ENCODE peak calls at places on chromosome 11, in four cellular contexts. One of them, this sample, is unnamed.

GRCh38 chr11:108825381-108825780 is 160.5 kb downstream of the DDX10 start:
- DNase-seq in mammary epithelial cell: peak
- DNase-seq in HFFc6: no peak
- DNase-seq in epithelial cell of esophagus: peak
- DNase-seq in this sample: no peak

GRCh38 chr11:3086671-3087150 is 29.5 kb upstream of the CARS1 start:
- DNase-seq in HFFc6: no peak
- DNase-seq in epithelial cell of esophagus: no peak
- DNase-seq in mammary epithelial cell: no peak
- DNase-seq in this sample: no peak

GRCh38 chr11:130774703-130775102 is 141.6 kb downstream of the SNX19 start:
- DNase-seq in epithelial cell of esophagus: no peak
- DNase-seq in mammary epithelial cell: no peak
- DNase-seq in HFFc6: no peak
- DNase-seq in this sample: no peak

GRCh38 chr11:76218449-76219206 is 12.3 kb upstream of the WNT11 start:
- DNase-seq in mammary epithelial cell: no peak
- DNase-seq in HFFc6: no peak
- DNase-seq in epithelial cell of esophagus: no peak
- DNase-seq in this sample: no peak

GRCh38 chr11:27367881-27368280 is 4.9 kb upstream of the CCDC34 start:
- DNase-seq in epithelial cell of esophagus: no peak
- DNase-seq in HFFc6: no peak
- DNase-seq in mammary epithelial cell: no peak
- DNase-seq in this sample: no peak

GRCh38 chr11:86287468-86287796 is 14.6 kb upstream of the HIKESHI start:
- DNase-seq in HFFc6: no peak
- DNase-seq in epithelial cell of esophagus: no peak
- DNase-seq in mammary epithelial cell: no peak
- DNase-seq in this sample: no peak

GRCh38 chr11:13152264-13152663 is 125.3 kb upstream of the BMAL1 start:
- DNase-seq in mammary epithelial cell: no peak
- DNase-seq in epithelial cell of esophagus: no peak
- DNase-seq in HFFc6: no peak
- DNase-seq in this sample: no peak

GRCh38 chr11:63015521-63016215 is at the start of gene SLC22A8:
- DNase-seq in HFFc6: no peak
- DNase-seq in epithelial cell of esophagus: no peak
- DNase-seq in mammary epithelial cell: no peak
- DNase-seq in this sample: no peak

GRCh38 chr11:1924121-1924520 is 4.6 kb downstream of the TNNT3 start:
- DNase-seq in mammary epithelial cell: peak
- DNase-seq in epithelial cell of esophagus: peak
- DNase-seq in HFFc6: no peak
- DNase-seq in this sample: no peak

GRCh38 chr11:2302844-2303626 is 1.2 kb downstream of the TSPAN32 start:
- DNase-seq in mammary epithelial cell: no peak
- DNase-seq in epithelial cell of esophagus: no peak
- DNase-seq in HFFc6: no peak
- DNase-seq in this sample: no peak

GRCh38 chr11:65321828-65322495 is 7.3 kb downstream of the CDC42EP2 start:
- DNase-seq in mammary epithelial cell: no peak
- DNase-seq in epithelial cell of esophagus: no peak
- DNase-seq in HFFc6: no peak
- DNase-seq in this sample: peak

GRCh38 chr11:19988598-19988997 is 171.7 kb downstream of the DBX1 start:
- DNase-seq in mammary epithelial cell: peak
- DNase-seq in epithelial cell of esophagus: peak
- DNase-seq in HFFc6: peak
- DNase-seq in this sample: no peak

GRCh38 chr11:95599959-95600586 is 189.5 kb downstream of the FAM76B start:
- DNase-seq in HFFc6: no peak
- DNase-seq in epithelial cell of esophagus: no peak
- DNase-seq in mammary epithelial cell: no peak
- DNase-seq in this sample: no peak

GRCh38 chr11:57403176-57404147 is 13.0 kb upstream of the PRG2 start:
- DNase-seq in epithelial cell of esophagus: no peak
- DNase-seq in HFFc6: no peak
- DNase-seq in mammary epithelial cell: no peak
- DNase-seq in this sample: no peak

GRCh38 chr11:16912607-16913006 is 101.6 kb downstream of the PLEKHA7 start:
- DNase-seq in HFFc6: no peak
- DNase-seq in mammary epithelial cell: no peak
- DNase-seq in epithelial cell of esophagus: no peak
- DNase-seq in this sample: no peak

GRCh38 chr11:35974878-35975578 is 31.2 kb downstream of the LDLRAD3 start:
- DNase-seq in HFFc6: no peak
- DNase-seq in epithelial cell of esophagus: no peak
- DNase-seq in mammary epithelial cell: no peak
- DNase-seq in this sample: no peak

GRCh38 chr11:74248469-74248868 is 63.0 kb downstream of the P4HA3 start:
- DNase-seq in HFFc6: no peak
- DNase-seq in mammary epithelial cell: no peak
- DNase-seq in epithelial cell of esophagus: no peak
- DNase-seq in this sample: no peak

GRCh38 chr11:34840736-34841386 is 75.3 kb downstream of the APIP start:
- DNase-seq in HFFc6: no peak
- DNase-seq in mammary epithelial cell: peak
- DNase-seq in epithelial cell of esophagus: peak
- DNase-seq in this sample: no peak

GRCh38 chr11:2687782-2688191 is 12.0 kb downstream of the KCNQ1OT1 start:
- DNase-seq in epithelial cell of esophagus: no peak
- DNase-seq in mammary epithelial cell: no peak
- DNase-seq in HFFc6: no peak
- DNase-seq in this sample: peak

GRCh38 chr11:74011360-74012071 is 2.6 kb upstream of the UCP3 start:
- DNase-seq in epithelial cell of esophagus: no peak
- DNase-seq in HFFc6: no peak
- DNase-seq in mammary epithelial cell: no peak
- DNase-seq in this sample: no peak

GRCh38 chr11:108154591-108154990 is 33.2 kb downstream of the ACAT1 start:
- DNase-seq in mammary epithelial cell: no peak
- DNase-seq in epithelial cell of esophagus: no peak
- DNase-seq in HFFc6: no peak
- DNase-seq in this sample: no peak

GRCh38 chr11:72144807-72145565 is 9.5 kb downstream of the FOLR3 start:
- DNase-seq in mammary epithelial cell: peak
- DNase-seq in epithelial cell of esophagus: peak
- DNase-seq in HFFc6: peak
- DNase-seq in this sample: no peak

GRCh38 chr11:118910309-118911112 is 15.2 kb downstream of the BCL9L start:
- DNase-seq in mammary epithelial cell: peak
- DNase-seq in HFFc6: peak
- DNase-seq in epithelial cell of esophagus: peak
- DNase-seq in this sample: peak

GRCh38 chr11:113148652-113149051 is 165.7 kb upstream of the TTC12 start:
- DNase-seq in HFFc6: no peak
- DNase-seq in mammary epithelial cell: no peak
- DNase-seq in epithelial cell of esophagus: no peak
- DNase-seq in this sample: no peak

GRCh38 chr11:121213568-121213893 is 79.0 kb upstream of the SC5D start:
- DNase-seq in HFFc6: no peak
- DNase-seq in mammary epithelial cell: no peak
- DNase-seq in epithelial cell of esophagus: no peak
- DNase-seq in this sample: no peak

DNA sequence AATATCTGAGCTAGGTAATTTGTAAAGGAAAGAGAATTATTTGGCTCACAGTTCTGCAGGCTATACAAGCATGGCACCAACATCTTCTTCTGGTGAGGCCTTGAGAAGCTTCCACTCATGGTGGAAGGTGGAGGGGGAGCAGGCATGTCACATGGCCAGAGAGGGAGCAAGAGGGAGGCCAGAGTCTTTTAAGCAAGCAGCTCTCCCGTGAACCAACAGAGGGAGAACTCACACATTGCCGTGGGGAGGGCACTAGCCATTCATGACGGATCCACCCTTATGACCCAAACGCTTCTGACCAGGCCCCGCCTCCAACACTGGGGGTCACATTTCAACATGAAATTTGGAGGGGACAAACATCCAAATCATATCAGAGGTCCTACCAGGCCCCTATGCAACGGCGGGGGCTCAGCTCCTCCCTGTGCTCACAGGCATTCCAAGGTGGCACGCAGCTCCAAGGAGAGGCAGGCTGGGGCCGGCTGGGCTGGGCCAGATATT is 4.6 kb downstream of the C11orf96 start:
- DNase-seq in mammary epithelial cell: peak
- DNase-seq in HFFc6: peak
- DNase-seq in epithelial cell of esophagus: peak
- DNase-seq in this sample: peak
- TF ChIP-seq CTCF in mammary epithelial cell: no peak
- TF ChIP-seq CTCF in HFFc6: peak
- TF ChIP-seq CTCF in epithelial cell of esophagus: peak
- TF ChIP-seq CTCF in this sample: peak

GRCh38 chr11:133530501-133530835 is 1.8 kb downstream of the OPCML start:
- DNase-seq in mammary epithelial cell: no peak
- DNase-seq in HFFc6: no peak
- DNase-seq in epithelial cell of esophagus: no peak
- DNase-seq in this sample: no peak
- TF ChIP-seq CTCF in mammary epithelial cell: no peak
- TF ChIP-seq CTCF in HFFc6: no peak
- TF ChIP-seq CTCF in epithelial cell of esophagus: no peak
- TF ChIP-seq CTCF in this sample: peak

GRCh38 chr11:129374081-129374992 is 1.3 kb upstream of the BARX2 start:
- DNase-seq in mammary epithelial cell: no peak
- DNase-seq in HFFc6: no peak
- DNase-seq in epithelial cell of esophagus: peak
- DNase-seq in this sample: peak
- TF ChIP-seq CTCF in mammary epithelial cell: no peak
- TF ChIP-seq CTCF in HFFc6: no peak
- TF ChIP-seq CTCF in epithelial cell of esophagus: peak
- TF ChIP-seq CTCF in this sample: no peak

DNA sequence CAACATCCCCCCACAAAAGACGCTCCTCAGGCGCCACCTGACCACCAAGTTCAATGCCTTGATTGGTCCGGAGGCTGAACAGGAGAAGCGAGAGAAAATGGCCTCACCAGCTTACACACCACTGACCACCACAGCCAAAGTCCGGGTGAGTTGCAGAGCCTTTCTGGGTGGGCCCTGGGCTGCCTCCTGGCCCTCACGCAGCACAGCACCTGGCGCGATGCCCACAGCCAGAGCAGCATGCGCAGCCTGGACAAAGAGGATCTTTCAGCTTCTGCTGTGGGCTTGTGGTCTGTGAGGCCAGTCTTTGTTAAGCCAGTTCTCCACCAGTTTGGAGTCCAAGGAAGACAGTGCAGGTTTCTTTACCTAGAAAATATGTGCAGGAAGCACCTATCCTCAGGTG is 21.6 kb downstream of the CYB5R2 start:
- DNase-seq in mammary epithelial cell: no peak
- DNase-seq in HFFc6: no peak
- DNase-seq in epithelial cell of esophagus: no peak
- DNase-seq in this sample: no peak
- TF ChIP-seq CTCF in mammary epithelial cell: no peak
- TF ChIP-seq CTCF in HFFc6: no peak
- TF ChIP-seq CTCF in epithelial cell of esophagus: no peak
- TF ChIP-seq CTCF in this sample: no peak

GRCh38 chr11:111406589-111406988 is 27.5 kb upstream of the POU2AF1 start:
- DNase-seq in epithelial cell of esophagus: no peak
- DNase-seq in mammary epithelial cell: no peak
- DNase-seq in HFFc6: no peak
- DNase-seq in this sample: no peak

GRCh38 chr11:111407652-111408051 is 28.6 kb upstream of the POU2AF1 start:
- DNase-seq in mammary epithelial cell: no peak
- DNase-seq in epithelial cell of esophagus: no peak
- DNase-seq in HFFc6: no peak
- DNase-seq in this sample: no peak

GRCh38 chr11:111406091-111406490 is 27.0 kb upstream of the POU2AF1 start:
- DNase-seq in epithelial cell of esophagus: no peak
- DNase-seq in HFFc6: no peak
- DNase-seq in mammary epithelial cell: no peak
- DNase-seq in this sample: no peak

GRCh38 chr11:111403021-111403725 is 24.1 kb upstream of the POU2AF1 start:
- DNase-seq in mammary epithelial cell: no peak
- DNase-seq in epithelial cell of esophagus: no peak
- DNase-seq in HFFc6: no peak
- DNase-seq in this sample: no peak

DNA sequence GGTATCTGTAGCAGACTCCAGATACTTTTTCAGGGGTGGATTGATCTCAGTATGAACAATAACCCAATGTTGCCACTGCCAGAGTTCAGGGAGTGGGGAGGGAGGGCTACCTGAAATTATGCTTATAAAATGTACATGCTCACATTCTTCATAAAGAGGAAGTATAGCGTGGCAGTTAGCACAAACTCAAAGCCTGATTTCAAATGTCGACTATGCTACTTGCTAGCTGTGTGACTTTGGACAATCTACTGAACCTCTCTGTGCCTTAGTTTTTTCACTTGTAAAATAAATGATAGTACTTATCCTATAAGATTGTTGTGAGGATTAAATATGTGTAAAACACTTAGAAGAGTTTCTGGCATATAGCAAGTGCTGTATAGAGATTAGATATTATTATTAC is 26.5 kb upstream of the POU2AF1 start:
- DNase-seq in mammary epithelial cell: no peak
- DNase-seq in HFFc6: no peak
- DNase-seq in epithelial cell of esophagus: no peak
- DNase-seq in this sample: no peak
- TF ChIP-seq CTCF in mammary epithelial cell: no peak
- TF ChIP-seq CTCF in HFFc6: no peak
- TF ChIP-seq CTCF in epithelial cell of esophagus: no peak
- TF ChIP-seq CTCF in this sample: no peak